ENCODE peak calls at places on chromosome 3, in seven cellular contexts. A, F, K, G, S, Y and T are unnamed samples.

GRCh38 chr3:55897573-55898224 is 410.6 kb upstream of the WNT5A start:
- DNase-seq in A (peak), F (peak), K (no peak), G (no peak), S (no peak), Y (no peak), T (no peak)

GRCh38 chr3:153160451-153161137 is 1.4 kb upstream of the RAP2B start:
- DNase-seq in A (peak), F (peak), K (peak), G (peak), S (peak), Y (peak), T (peak)

GRCh38 chr3:191051037-191051436 is 148.0 kb upstream of the OSTN start:
- DNase-seq in A (peak), F (peak), K (no peak), G (no peak), S (no peak), Y (no peak), T (no peak)

GRCh38 chr3:75296858-75297257 is 367.3 kb upstream of the FRG2C start:
- DNase-seq in A (no peak), F (no peak), K (no peak), G (no peak), S (no peak), Y (no peak), T (no peak)

GRCh38 chr3:127441764-127442163 is 148.8 kb downstream of the TPRA1 start:
- DNase-seq in A (no peak), F (no peak), K (peak), G (no peak), S (peak), Y (no peak), T (no peak)

GRCh38 chr3:166809520-166809919 is 570.6 kb downstream of the ZBBX start:
- DNase-seq in A (no peak), F (no peak), K (no peak), G (no peak), S (no peak), Y (no peak), T (no peak)

GRCh38 chr3:122677261-122677660 is 3.4 kb upstream of the PARP14 start:
- DNase-seq in A (no peak), F (no peak), K (no peak), G (no peak), S (no peak), Y (no peak), T (no peak)

GRCh38 chr3:30012941-30013543 is 593.4 kb upstream of the TGFBR2 start:
- DNase-seq in A (peak), F (peak), K (peak), G (peak), S (peak), Y (peak), T (peak)

GRCh38 chr3:27078246-27078913 is 290.8 kb downstream of the NEK10 start:
- DNase-seq in A (no peak), F (no peak), K (no peak), G (no peak), S (no peak), Y (no peak), T (no peak)

GRCh38 chr3:140216249-140216648 is 281.3 kb downstream of the CLSTN2 start:
- DNase-seq in A (no peak), F (peak), K (no peak), G (no peak), S (no peak), Y (no peak), T (no peak)

GRCh38 chr3:13009132-13009945 is 63.9 kb downstream of the IQSEC1 start:
- DNase-seq in A (no peak), F (no peak), K (peak), G (no peak), S (no peak), Y (peak), T (peak)

GRCh38 chr3:80158332-80158731 is 390.5 kb upstream of the ROBO1 start:
- DNase-seq in A (no peak), F (no peak), K (no peak), G (no peak), S (no peak), Y (no peak), T (no peak)

GRCh38 chr3:11186771-11187170 is 32.5 kb downstream of the HRH1 start:
- DNase-seq in A (peak), F (no peak), K (no peak), G (no peak), S (no peak), Y (no peak), T (no peak)

GRCh38 chr3:150106752-150107428 is 136.2 kb upstream of the PFN2 start:
- DNase-seq in A (peak), F (peak), K (no peak), G (no peak), S (no peak), Y (no peak), T (no peak)

GRCh38 chr3:39804951-39805350 is 4.5 kb upstream of the MYRIP start:
- DNase-seq in A (no peak), F (no peak), K (no peak), G (no peak), S (no peak), Y (no peak), T (no peak)

GRCh38 chr3:161271646-161272045 is 50.5 kb downstream of the NMD3 start:
- DNase-seq in A (no peak), F (no peak), K (no peak), G (no peak), S (no peak), Y (no peak), T (no peak)

GRCh38 chr3:192597511-192597910 is 129.8 kb downstream of the FGF12 start:
- DNase-seq in A (no peak), F (no peak), K (peak), G (no peak), S (peak), Y (no peak), T (no peak)

GRCh38 chr3:197335428-197336132 is 37.2 kb upstream of the DLG1 start:
- DNase-seq in A (no peak), F (no peak), K (no peak), G (no peak), S (no peak), Y (no peak), T (peak)

GRCh38 chr3:88142094-88142624 is 7.6 kb upstream of the C3orf38 start:
- DNase-seq in A (peak), F (no peak), K (no peak), G (no peak), S (no peak), Y (no peak), T (no peak)

GRCh38 chr3:45010718-45011355 is 15.3 kb upstream of the CLEC3B start:
- DNase-seq in A (peak), F (no peak), K (no peak), G (no peak), S (no peak), Y (no peak), T (no peak)

GRCh38 chr3:46959169-46959515 is 17.4 kb downstream of the CCDC12 start:
- DNase-seq in A (no peak), F (no peak), K (no peak), G (no peak), S (no peak), Y (no peak), T (no peak)

GRCh38 chr3:123755085-123755484 is 129.0 kb downstream of the MYLK start:
- DNase-seq in A (no peak), F (peak), K (peak), G (no peak), S (no peak), Y (no peak), T (peak)

GRCh38 chr3:18442743-18443669 is 17.9 kb upstream of the SATB1 start:
- DNase-seq in A (no peak), F (no peak), K (no peak), G (no peak), S (no peak), Y (no peak), T (no peak)

GRCh38 chr3:170829873-170830272 is 40.1 kb downstream of the RPL22L1 start:
- DNase-seq in A (no peak), F (no peak), K (no peak), G (no peak), S (no peak), Y (no peak), T (no peak)

GRCh38 chr3:36597422-36597821 is 166.9 kb downstream of the DCLK3 start:
- DNase-seq in A (peak), F (peak), K (no peak), G (no peak), S (no peak), Y (no peak), T (no peak)

DNA sequence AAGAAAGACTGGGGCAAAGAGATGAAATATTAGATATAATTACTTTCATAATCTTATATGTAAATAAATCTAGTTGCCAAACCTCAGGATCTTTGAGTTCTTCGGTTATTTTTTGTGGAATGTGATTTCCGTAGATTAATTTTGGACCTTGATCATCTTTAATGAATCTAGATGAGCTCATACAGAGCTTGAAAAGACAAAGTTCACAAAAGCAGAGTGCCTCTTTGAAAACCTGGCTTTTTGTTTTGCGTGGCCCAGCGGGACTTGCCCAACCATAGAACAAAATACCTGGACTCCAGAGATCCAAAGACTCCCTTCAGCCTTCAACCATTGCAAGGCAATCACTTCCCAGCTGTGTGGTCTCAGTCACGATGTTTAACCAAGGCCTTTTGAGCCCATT is 54.8 kb upstream of the CHST2 start:
- DNase-seq in A (no peak), F (no peak), K (no peak), G (no peak), S (no peak), Y (no peak), T (no peak)
- TF ChIP-seq POLR2A in A (no peak), F (no peak), K (no peak), G (no peak), S (no peak), Y (no peak), T (no peak)

DNA sequence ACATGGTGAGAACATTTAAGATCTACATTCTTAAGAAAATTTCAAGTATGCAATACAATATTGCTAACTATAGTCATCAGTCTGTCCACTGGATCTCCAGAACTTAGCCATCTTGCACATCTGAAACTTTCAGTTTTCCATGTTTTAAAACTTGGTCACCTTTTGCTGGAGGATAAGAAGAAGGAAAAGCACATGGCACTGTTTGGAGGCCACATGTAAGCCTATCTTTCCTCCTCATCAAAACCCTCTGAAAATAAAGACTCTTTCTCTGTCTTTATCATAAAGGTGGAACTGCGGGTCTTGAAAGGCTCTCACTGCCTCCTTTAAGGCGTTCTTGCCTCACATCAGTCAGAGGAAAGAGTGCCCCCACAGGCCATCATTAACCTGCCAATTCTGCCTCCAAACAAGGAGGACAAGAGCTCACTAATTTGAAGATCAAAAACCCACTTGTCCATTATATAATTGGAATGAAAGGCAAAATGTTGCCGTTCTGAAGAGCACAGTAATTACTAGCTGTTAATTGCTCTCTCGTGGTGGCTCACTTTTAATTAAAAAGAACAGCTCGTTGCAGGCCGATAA is 157.8 kb downstream of the MECOM start:
- DNase-seq in A (no peak), F (peak), K (no peak), G (no peak), S (no peak), Y (no peak), T (no peak)
- TF ChIP-seq CTCF in A (no peak), F (peak), K (no peak), G (no peak), S (no peak), Y (no peak), T (no peak)

GRCh38 chr3:61808526-61808925 is 247.2 kb downstream of the PTPRG start:
- DNase-seq in A (no peak), F (no peak), K (no peak), G (no peak), S (no peak), Y (no peak), T (peak)
- TF ChIP-seq POLR2A in A (no peak), F (no peak), K (no peak), G (no peak), S (no peak), Y (no peak), T (no peak)

DNA sequence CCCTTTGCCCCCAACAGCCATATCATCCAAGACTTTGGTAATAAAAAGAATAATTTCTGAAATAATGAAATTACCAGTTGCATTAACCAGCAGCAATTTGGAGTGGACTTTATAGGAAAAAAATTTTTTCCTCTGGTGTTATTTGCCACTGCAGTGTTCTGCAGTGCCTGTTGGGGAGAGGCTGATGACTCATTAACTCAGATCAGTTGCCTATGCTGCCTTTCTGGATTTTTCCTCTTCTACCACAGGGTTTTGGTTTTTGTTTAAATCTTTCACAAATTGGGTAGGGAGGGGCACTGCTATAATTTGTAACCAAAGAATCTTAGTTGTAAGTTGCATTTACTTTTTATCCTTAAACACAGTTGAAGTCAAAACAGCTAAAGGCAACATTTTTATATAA is 22.7 kb downstream of the ATP6V1A start:
- DNase-seq in A (peak), F (peak), K (no peak), G (no peak), S (no peak), Y (no peak), T (no peak)
- TF ChIP-seq CTCF in A (peak), F (no peak), K (no peak), G (no peak), S (no peak), Y (no peak), T (no peak)